ENCODE peak calls at places on chromosomes 13 and 19, in six cellular contexts. One of them, this sample, is unnamed.

GRCh38 chr13:98265669-98266551 is 88.8 kb upstream of the RNF113B start:
- DNase-seq in stomach: peak; percentile 65
- DNase-seq in AG04449: no peak
- DNase-seq in GM06990: no peak
- DNase-seq in cardiac muscle cell: no peak
- DNase-seq in H9: no peak
- DNase-seq in this sample: no peak

GRCh38 chr19:46351241-46352041 is 4.6 kb downstream of the PPP5C start:
- DNase-seq in H9: no peak
- DNase-seq in cardiac muscle cell: peak; percentile 77
- DNase-seq in stomach: peak; percentile 81
- DNase-seq in AG04449: no peak
- DNase-seq in GM06990: no peak
- DNase-seq in this sample: no peak

GRCh38 chr13:51475727-51476521 is 23.1 kb upstream of the INTS6 start:
- DNase-seq in H9: no peak
- DNase-seq in GM06990: no peak
- DNase-seq in AG04449: no peak
- DNase-seq in cardiac muscle cell: no peak
- DNase-seq in stomach: no peak
- DNase-seq in this sample: no peak

GRCh38 chr19:17415107-17415506 is 4.7 kb upstream of the MVB12A start:
- DNase-seq in H9: peak; percentile 79
- DNase-seq in GM06990: no peak
- DNase-seq in stomach: no peak
- DNase-seq in AG04449: no peak
- DNase-seq in cardiac muscle cell: peak; percentile 15
- DNase-seq in this sample: no peak

GRCh38 chr13:90696254-90696653 is 651.2 kb upstream of the MIR17HG start:
- DNase-seq in GM06990: no peak
- DNase-seq in H9: no peak
- DNase-seq in cardiac muscle cell: peak; percentile 75
- DNase-seq in stomach: no peak
- DNase-seq in AG04449: no peak
- DNase-seq in this sample: no peak

GRCh38 chr19:50835785-50836542 is 2.6 kb upstream of the KLK15 start:
- DNase-seq in H9: peak; percentile 81
- DNase-seq in GM06990: peak; percentile 85
- DNase-seq in cardiac muscle cell: peak; percentile 67
- DNase-seq in stomach: peak; percentile 78
- DNase-seq in AG04449: no peak
- DNase-seq in this sample: no peak

GRCh38 chr13:28679628-28680027 is 20.7 kb downstream of the POMP start:
- DNase-seq in H9: no peak
- DNase-seq in AG04449: no peak
- DNase-seq in cardiac muscle cell: peak; percentile 35
- DNase-seq in GM06990: no peak
- DNase-seq in stomach: no peak
- DNase-seq in this sample: no peak

GRCh38 chr19:534088-534487 is 2.5 kb downstream of the CDC34 start:
- DNase-seq in GM06990: no peak
- DNase-seq in cardiac muscle cell: no peak
- DNase-seq in H9: no peak
- DNase-seq in stomach: no peak
- DNase-seq in AG04449: no peak
- DNase-seq in this sample: no peak

GRCh38 chr19:54439174-54439851 is 9.7 kb upstream of the LENG8 start:
- DNase-seq in AG04449: no peak
- DNase-seq in H9: peak; percentile 83
- DNase-seq in GM06990: no peak
- DNase-seq in stomach: peak; percentile 39
- DNase-seq in cardiac muscle cell: peak; percentile 61
- DNase-seq in this sample: no peak

GRCh38 chr13:75049936-75050335 is 432.0 kb downstream of the TBC1D4 start:
- DNase-seq in GM06990: no peak
- DNase-seq in H9: no peak
- DNase-seq in stomach: no peak
- DNase-seq in cardiac muscle cell: peak; percentile 5
- DNase-seq in AG04449: no peak
- DNase-seq in this sample: no peak

GRCh38 chr19:33241530-33242101 is 16.0 kb upstream of the SLC7A10 start:
- DNase-seq in GM06990: peak; percentile 51
- DNase-seq in cardiac muscle cell: no peak
- DNase-seq in H9: no peak
- DNase-seq in stomach: peak; percentile 31
- DNase-seq in AG04449: no peak
- DNase-seq in this sample: no peak

GRCh38 chr13:71968025-71968424 is 101.0 kb upstream of the DACH1 start:
- DNase-seq in GM06990: no peak
- DNase-seq in H9: peak; percentile 50
- DNase-seq in AG04449: no peak
- DNase-seq in cardiac muscle cell: no peak
- DNase-seq in stomach: no peak
- DNase-seq in this sample: no peak

GRCh38 chr13:106595623-106596022 is 27.7 kb upstream of the ARGLU1 start:
- DNase-seq in cardiac muscle cell: no peak
- DNase-seq in GM06990: no peak
- DNase-seq in stomach: no peak
- DNase-seq in AG04449: no peak
- DNase-seq in H9: no peak
- DNase-seq in this sample: no peak

GRCh38 chr19:3580156-3580955 is 4.9 kb upstream of the GIPC3 start:
- DNase-seq in H9: no peak
- DNase-seq in GM06990: no peak
- DNase-seq in AG04449: peak; percentile 84
- DNase-seq in cardiac muscle cell: peak; percentile 91
- DNase-seq in stomach: no peak
- DNase-seq in this sample: peak; percentile 43

GRCh38 chr13:26412961-26413716 is 144.3 kb upstream of the WASF3 start:
- DNase-seq in H9: no peak
- DNase-seq in stomach: no peak
- DNase-seq in GM06990: no peak
- DNase-seq in cardiac muscle cell: no peak
- DNase-seq in AG04449: no peak
- DNase-seq in this sample: no peak

GRCh38 chr19:49689133-49690072 is at the start of gene ADM5:
- DNase-seq in AG04449: no peak
- DNase-seq in GM06990: no peak
- DNase-seq in H9: peak; percentile 82
- DNase-seq in stomach: peak; percentile 77
- DNase-seq in cardiac muscle cell: peak; percentile 20
- DNase-seq in this sample: no peak

GRCh38 chr13:21478881-21479808 is 20.0 kb upstream of the ZDHHC20 start:
- DNase-seq in AG04449: peak; percentile 23
- DNase-seq in cardiac muscle cell: peak; percentile 86
- DNase-seq in H9: no peak
- DNase-seq in GM06990: no peak
- DNase-seq in stomach: no peak
- DNase-seq in this sample: peak; percentile 50

GRCh38 chr13:37486171-37486661 is 112.4 kb downstream of the POSTN start:
- DNase-seq in H9: no peak
- DNase-seq in cardiac muscle cell: peak; percentile 51
- DNase-seq in GM06990: no peak
- DNase-seq in AG04449: no peak
- DNase-seq in stomach: no peak
- DNase-seq in this sample: no peak

GRCh38 chr13:107192289-107192688 is 624.4 kb upstream of the ARGLU1 start:
- DNase-seq in AG04449: no peak
- DNase-seq in H9: no peak
- DNase-seq in stomach: peak; percentile 37
- DNase-seq in cardiac muscle cell: no peak
- DNase-seq in GM06990: no peak
- DNase-seq in this sample: no peak

GRCh38 chr19:45340232-45340898 is at the start of gene KLC3:
- DNase-seq in GM06990: peak; percentile 42
- DNase-seq in stomach: peak; percentile 75
- DNase-seq in AG04449: no peak
- DNase-seq in cardiac muscle cell: no peak
- DNase-seq in H9: peak; percentile 68
- DNase-seq in this sample: no peak

GRCh38 chr13:46683879-46684278 is 113.1 kb downstream of the ESD start:
- DNase-seq in H9: no peak
- DNase-seq in cardiac muscle cell: no peak
- DNase-seq in GM06990: peak; percentile 41
- DNase-seq in stomach: no peak
- DNase-seq in AG04449: no peak
- DNase-seq in this sample: no peak

GRCh38 chr13:39448831-39449230 is 154.2 kb downstream of the LHFPL6 start:
- DNase-seq in stomach: no peak
- DNase-seq in H9: no peak
- DNase-seq in AG04449: no peak
- DNase-seq in cardiac muscle cell: no peak
- DNase-seq in GM06990: no peak
- DNase-seq in this sample: no peak

DNA sequence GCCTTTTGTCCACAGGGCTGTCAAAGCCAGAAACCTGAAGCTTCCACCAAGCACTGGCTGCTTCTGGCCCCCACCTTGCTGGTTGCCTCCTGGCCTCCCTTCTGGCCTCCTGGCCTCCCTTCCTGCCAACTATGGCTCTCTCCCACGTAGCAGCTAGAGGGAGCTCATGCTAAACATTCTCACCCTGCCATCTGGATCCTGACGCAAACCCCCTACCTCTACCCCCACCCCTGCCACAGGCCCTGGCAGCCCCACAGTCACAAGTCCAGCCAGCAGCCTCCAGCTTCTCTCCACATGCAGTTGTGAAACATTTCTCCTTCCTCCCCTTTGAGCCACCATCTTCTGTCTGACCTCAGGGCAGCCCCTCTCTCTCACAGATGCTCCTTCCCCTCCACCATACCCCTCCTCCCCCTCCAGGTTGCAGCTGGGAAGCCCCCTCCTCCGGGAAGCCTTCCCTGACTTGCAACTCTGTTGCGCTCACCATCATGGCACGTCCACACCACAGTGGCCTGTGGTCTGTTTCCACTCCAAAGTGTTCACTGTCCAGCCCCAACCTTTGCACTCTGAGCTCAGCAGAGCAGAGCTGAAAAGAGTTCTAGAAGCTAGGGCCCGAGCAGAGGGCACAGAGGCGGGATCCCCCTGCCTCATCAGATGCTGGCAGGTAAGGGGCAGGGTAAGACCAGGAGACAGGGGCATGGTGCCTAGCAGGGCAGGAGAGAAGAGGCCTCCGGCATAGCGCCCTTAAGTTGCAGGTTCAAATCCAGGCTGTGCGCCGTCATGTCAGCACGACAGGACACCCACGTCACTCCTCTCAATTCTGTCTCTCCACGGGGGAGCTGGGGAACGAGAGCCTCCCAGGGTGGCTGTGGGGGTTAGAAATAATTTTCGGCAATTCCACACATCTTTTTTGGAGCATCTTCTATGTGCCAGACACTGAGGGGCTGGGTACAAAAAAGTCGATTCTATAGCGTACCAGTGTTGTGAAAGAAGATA is 7.3 kb downstream of the ADGRL1 start:
- DNase-seq in stomach: no peak
- DNase-seq in AG04449: no peak
- DNase-seq in H9: no peak
- DNase-seq in GM06990: no peak
- DNase-seq in cardiac muscle cell: peak; percentile 46
- DNase-seq in this sample: no peak
- TF ChIP-seq CTCF in stomach: no peak
- TF ChIP-seq CTCF in AG04449: no peak
- TF ChIP-seq CTCF in H9: peak; percentile 49
- TF ChIP-seq CTCF in GM06990: peak; percentile 16
- TF ChIP-seq CTCF in cardiac muscle cell: no peak
- TF ChIP-seq CTCF in this sample: no peak

GRCh38 chr13:85503797-85504196 is 295.4 kb downstream of the SLITRK6 start:
- DNase-seq in GM06990: no peak
- DNase-seq in H9: no peak
- DNase-seq in AG04449: no peak
- DNase-seq in stomach: no peak
- DNase-seq in cardiac muscle cell: peak; percentile 71
- DNase-seq in this sample: no peak

GRCh38 chr13:85498774-85499173 is 300.4 kb downstream of the SLITRK6 start:
- DNase-seq in H9: no peak
- DNase-seq in cardiac muscle cell: no peak
- DNase-seq in stomach: no peak
- DNase-seq in AG04449: no peak
- DNase-seq in GM06990: no peak
- DNase-seq in this sample: no peak

GRCh38 chr13:85497652-85498051 is 301.6 kb downstream of the SLITRK6 start:
- DNase-seq in stomach: no peak
- DNase-seq in cardiac muscle cell: peak; percentile 97
- DNase-seq in AG04449: peak; percentile 97
- DNase-seq in H9: no peak
- DNase-seq in GM06990: no peak
- DNase-seq in this sample: peak; percentile 82

GRCh38 chr13:85500716-85501256 is 298.4 kb downstream of the SLITRK6 start:
- DNase-seq in cardiac muscle cell: no peak
- DNase-seq in GM06990: no peak
- DNase-seq in H9: no peak
- DNase-seq in stomach: no peak
- DNase-seq in AG04449: no peak
- DNase-seq in this sample: no peak

DNA sequence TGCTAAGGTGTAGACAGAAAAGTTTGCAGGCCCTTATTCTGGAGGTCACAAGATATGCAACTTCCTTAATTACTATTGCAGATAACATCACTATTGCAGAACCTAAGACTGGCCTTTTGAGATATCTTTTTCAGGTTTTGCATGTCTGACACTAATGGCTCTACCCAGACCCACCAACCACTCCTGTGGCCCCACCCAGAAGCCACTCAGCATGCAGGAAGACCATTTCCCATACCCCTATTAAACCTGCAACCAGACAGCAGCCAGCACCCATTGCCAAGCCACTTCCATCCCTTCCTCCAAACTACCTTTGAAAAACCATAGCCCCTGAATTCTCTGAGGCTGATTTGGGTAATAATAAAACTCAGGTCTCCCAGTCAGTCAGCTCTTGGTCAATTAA is 297.6 kb downstream of the SLITRK6 start:
- DNase-seq in AG04449: no peak
- DNase-seq in H9: no peak
- DNase-seq in GM06990: no peak
- DNase-seq in stomach: no peak
- DNase-seq in cardiac muscle cell: no peak
- DNase-seq in this sample: no peak
- TF ChIP-seq CTCF in AG04449: no peak
- TF ChIP-seq CTCF in H9: no peak
- TF ChIP-seq CTCF in GM06990: no peak
- TF ChIP-seq CTCF in stomach: no peak
- TF ChIP-seq CTCF in cardiac muscle cell: no peak
- TF ChIP-seq CTCF in this sample: no peak

DNA sequence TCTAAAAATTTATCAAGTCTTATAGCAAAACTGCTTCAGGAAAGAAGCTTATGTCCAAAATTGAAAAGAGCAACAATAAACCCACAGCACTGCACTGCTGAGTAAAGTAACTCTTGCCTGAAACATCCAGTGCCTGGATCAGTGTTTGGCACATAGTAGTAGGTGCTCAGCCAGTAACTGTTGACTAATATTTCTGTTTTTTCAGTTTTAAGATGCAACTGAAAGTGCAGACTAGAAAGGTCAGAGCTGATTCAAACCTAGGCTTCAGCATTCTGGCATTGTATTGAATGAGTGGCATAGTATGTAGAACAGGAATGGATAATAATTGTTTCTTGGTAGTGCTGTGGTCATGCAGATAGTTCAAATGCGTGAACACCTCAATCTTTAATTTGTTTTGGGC is 67.6 kb downstream of the UBL3 start:
- DNase-seq in stomach: no peak
- DNase-seq in AG04449: no peak
- DNase-seq in H9: no peak
- DNase-seq in GM06990: no peak
- DNase-seq in cardiac muscle cell: no peak
- DNase-seq in this sample: no peak
- TF ChIP-seq CTCF in stomach: no peak
- TF ChIP-seq CTCF in AG04449: no peak
- TF ChIP-seq CTCF in H9: no peak
- TF ChIP-seq CTCF in GM06990: no peak
- TF ChIP-seq CTCF in cardiac muscle cell: no peak
- TF ChIP-seq CTCF in this sample: no peak

GRCh38 chr19:37779139-37780035 is at the start of gene ZNF573:
- DNase-seq in H9: peak; percentile 84
- DNase-seq in GM06990: peak; percentile 86
- DNase-seq in AG04449: peak; percentile 44
- DNase-seq in cardiac muscle cell: peak; percentile 93
- DNase-seq in stomach: peak; percentile 82
- DNase-seq in this sample: peak; percentile 57
- TF ChIP-seq CTCF in H9: peak; percentile 35
- TF ChIP-seq CTCF in GM06990: peak; percentile 27
- TF ChIP-seq CTCF in AG04449: peak; percentile 31
- TF ChIP-seq CTCF in cardiac muscle cell: peak; percentile 19
- TF ChIP-seq CTCF in stomach: peak; percentile 12
- TF ChIP-seq CTCF in this sample: no peak